ENCODE peak calls at places on chromosome 5, in five cellular contexts. N is OCI-LY7, P is MM.1S, E is GM23248, W is HCT116. O is an unnamed sample.

GRCh38 chr5:51384281-51384840 is 1.1 kb downstream of the ISL1 start:
- DNase-seq in N (no peak), P (no peak), E (no peak), W (no peak), O (no peak)

GRCh38 chr5:37704406-37704805 is 135.4 kb downstream of the GDNF start:
- DNase-seq in N (no peak), P (no peak), E (no peak), W (no peak), O (no peak)

GRCh38 chr5:90983148-90983547 is 400.0 kb downstream of the ARRDC3 start:
- DNase-seq in N (no peak), P (no peak), E (peak; percentile 49), W (no peak), O (peak; percentile 34)

GRCh38 chr5:154077692-154078091 is 38.9 kb downstream of the MFAP3 start:
- DNase-seq in N (no peak), P (no peak), E (peak; percentile 58), W (no peak), O (peak; percentile 43)

GRCh38 chr5:61397238-61397637 is 65.2 kb downstream of the ZSWIM6 start:
- DNase-seq in N (no peak), P (no peak), E (no peak), W (no peak), O (no peak)

GRCh38 chr5:170429014-170429413 is 39.8 kb upstream of the KCNMB1 start:
- DNase-seq in N (no peak), P (no peak), E (peak; percentile 35), W (no peak), O (no peak)

GRCh38 chr5:71783891-71784290 is 64.8 kb downstream of the CARTPT start:
- DNase-seq in N (no peak), P (no peak), E (no peak), W (no peak), O (no peak)

GRCh38 chr5:102119252-102119651 is 176.8 kb downstream of the SLCO4C1 start:
- DNase-seq in N (no peak), P (no peak), E (no peak), W (no peak), O (no peak)

GRCh38 chr5:59174248-59174844 is 591.5 kb downstream of the RAB3C start:
- DNase-seq in N (peak; percentile 42), P (peak; percentile 64), E (peak; percentile 81), W (peak; percentile 47), O (peak; percentile 73)

GRCh38 chr5:153209687-153210086 is 280.8 kb upstream of the GRIA1 start:
- DNase-seq in N (no peak), P (no peak), E (no peak), W (no peak), O (no peak)

GRCh38 chr5:162068412-162068811 is 839 bp downstream of the GABRG2 start:
- DNase-seq in N (peak; percentile 3), P (peak; percentile 80), E (peak; percentile 12), W (no peak), O (peak; percentile 83)

GRCh38 chr5:59648949-59649921 is 244.3 kb downstream of the PDE4D start:
- DNase-seq in N (no peak), P (no peak), E (no peak), W (no peak), O (peak; percentile 66)

GRCh38 chr5:138544171-138545134 is 1.4 kb upstream of the ETF1 start:
- DNase-seq in N (no peak), P (no peak), E (peak; percentile 80), W (no peak), O (peak; percentile 23)

GRCh38 chr5:40291338-40291737 is 388.4 kb upstream of the PTGER4 start:
- DNase-seq in N (no peak), P (no peak), E (peak; percentile 8), W (no peak), O (no peak)

GRCh38 chr5:133402781-133403180 is 209.6 kb downstream of the FSTL4 start:
- DNase-seq in N (no peak), P (no peak), E (no peak), W (no peak), O (no peak)
- H4K20me1 ChIP-seq in N (no peaks in the 10 kb centered on the region), P (no peaks in the 10 kb centered on the region), E (no peaks in the 10 kb centered on the region), W (no peaks in the 10 kb centered on the region), O (no peaks in the 10 kb centered on the region)

DNA sequence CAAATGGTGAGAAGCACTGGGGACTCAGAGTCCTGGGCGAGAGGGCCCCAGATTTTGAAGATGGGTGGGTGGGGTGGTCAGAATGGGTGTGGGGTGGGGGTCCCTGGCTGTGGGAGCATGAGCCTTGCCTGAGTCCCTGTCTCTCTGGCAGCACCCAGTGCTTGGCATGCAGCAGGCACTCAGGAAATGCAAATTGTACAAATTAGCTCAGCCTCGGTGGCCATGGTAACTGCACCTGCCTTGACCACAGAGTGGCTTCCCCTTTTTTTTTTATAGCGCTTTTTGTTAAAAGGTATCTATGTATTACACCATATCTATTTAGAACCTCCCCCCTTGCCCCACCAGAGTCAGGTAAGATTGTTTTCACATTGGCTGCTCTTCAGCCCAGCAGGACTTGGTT is 19.2 kb upstream of the PITX1 start:
- DNase-seq in N (peak; percentile 98), P (peak; percentile 93), E (no peak), W (no peak), O (no peak)
- TF ChIP-seq EZH2phosphoT487 in N (no peak), P (no peak), E (no peak), W (no peak), O (no peak)

DNA sequence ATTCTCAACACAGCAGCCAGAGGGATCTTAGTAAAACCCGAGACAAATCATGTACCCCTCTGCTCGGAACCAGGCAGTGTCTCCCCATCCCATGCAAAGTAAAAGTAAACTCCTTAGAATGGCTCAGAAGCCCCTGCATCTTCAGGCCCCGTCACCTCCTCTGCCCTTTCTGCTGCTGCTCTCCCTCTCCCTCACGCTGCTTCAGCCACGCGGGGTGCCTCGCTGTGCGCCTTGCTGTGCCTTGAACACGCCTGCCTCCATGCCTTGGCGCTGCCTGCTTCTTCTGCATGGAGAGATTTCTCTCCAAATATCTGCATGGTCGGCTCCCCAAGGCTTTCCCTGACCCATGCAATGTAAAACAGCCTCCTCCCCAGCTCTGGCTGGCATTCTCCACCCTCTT is 8.1 kb downstream of the GPRIN1 start:
- DNase-seq in N (no peak), P (no peak), E (no peak), W (no peak), O (no peak)
- H4K20me1 ChIP-seq in N (no peaks in the 10 kb centered on the region), P (no peaks in the 10 kb centered on the region), E (no peaks in the 10 kb centered on the region), W (no peaks in the 10 kb centered on the region), O (no peaks in the 10 kb centered on the region)

GRCh38 chr5:142237707-142238106 is 87.1 kb downstream of the SPRY4 start:
- DNase-seq in N (no peak), P (no peak), E (no peak), W (no peak), O (no peak)
- TF ChIP-seq EZH2phosphoT487 in N (no peak), P (no peak), E (no peak), W (no peak), O (no peak)

DNA sequence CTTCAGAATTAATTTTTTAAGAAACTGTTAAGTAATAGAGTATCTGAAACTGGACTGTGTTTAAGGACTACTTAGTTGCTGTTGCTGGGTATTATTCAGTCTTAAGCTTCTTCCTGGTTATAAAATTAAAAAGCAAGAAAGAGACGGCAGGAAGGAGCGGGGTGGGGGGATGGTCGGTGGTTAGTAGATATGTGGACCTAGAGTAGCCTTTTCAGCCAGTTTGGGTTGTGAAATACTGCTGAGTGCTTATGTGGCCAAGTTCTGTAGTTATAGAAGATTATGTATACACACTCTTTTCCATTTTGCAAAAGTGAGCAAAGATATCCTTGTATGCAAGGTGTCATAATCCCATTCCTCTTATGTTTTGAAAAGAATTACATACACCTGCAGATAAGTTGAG is 28.5 kb downstream of the TRIO start:
- DNase-seq in N (no peak), P (no peak), E (peak; percentile 61), W (no peak), O (no peak)
- H4K20me1 ChIP-seq in N (peaks cover 3% of the 10 kb centered on the region), P (no peaks in the 10 kb centered on the region), E (peaks cover 3% of the 10 kb centered on the region), W (peaks cover 30% of the 10 kb centered on the region), O (peaks cover 69% of the 10 kb centered on the region)

GRCh38 chr5:43560128-43560527 is 3.3 kb upstream of the PAIP1 start:
- DNase-seq in N (no peak), P (no peak), E (no peak), W (no peak), O (no peak)
- TF ChIP-seq EZH2phosphoT487 in N (no peak), P (no peak), E (no peak), W (no peak), O (no peak)